ENCODE peak calls at places on chromosome 1, in nine cellular contexts. N, T, D, R, A, W, V, M and C are unnamed samples.

GRCh38 chr1:224238756-224239155 is 55.7 kb downstream of the DEGS1 start:
- DNase-seq in T (no peak), A (no peak), R (no peak), M (no peak), V (no peak), W (peak), D (no peak), N (no peak), C (no peak)

GRCh38 chr1:83065952-83066727 is 932.8 kb downstream of the TTLL7 start:
- DNase-seq in T (no peak), N (no peak), D (no peak), R (no peak), W (no peak), A (no peak), V (peak), M (no peak), C (no peak)

GRCh38 chr1:220385158-220385557 is 112.9 kb upstream of the RAB3GAP2 start:
- DNase-seq in T (no peak), V (no peak), D (no peak), R (no peak), W (no peak), M (no peak), A (no peak), N (no peak), C (no peak)

GRCh38 chr1:98422821-98423220 is 238.7 kb upstream of the SNX7 start:
- DNase-seq in T (no peak), D (no peak), N (no peak), V (peak), A (no peak), M (no peak), R (no peak), W (no peak), C (no peak)

GRCh38 chr1:16226495-16227179 is 10.3 kb downstream of the CPLANE2 start:
- DNase-seq in V (peak), N (peak), R (no peak), T (no peak), W (no peak), M (no peak), A (peak), D (peak), C (no peak)

GRCh38 chr1:115949156-115949555 is 27.2 kb upstream of the SLC22A15 start:
- DNase-seq in A (no peak), M (peak), N (no peak), W (no peak), T (no peak), V (no peak), R (no peak), D (no peak), C (no peak)

GRCh38 chr1:33814166-33814565 is 49.7 kb upstream of the HMGB4 start:
- DNase-seq in R (no peak), N (no peak), W (no peak), M (no peak), D (no peak), T (no peak), V (no peak), A (no peak), C (no peak)

GRCh38 chr1:70043806-70044205 is 161.6 kb downstream of the LRRC40 start:
- DNase-seq in D (no peak), T (no peak), N (no peak), A (no peak), W (no peak), R (no peak), V (peak), M (peak), C (no peak)

GRCh38 chr1:236753964-236754363 is 41.1 kb upstream of the MTR start:
- DNase-seq in T (no peak), A (no peak), V (no peak), M (no peak), D (peak), R (no peak), N (no peak), W (no peak), C (no peak)

GRCh38 chr1:228697209-228698016 is 37.9 kb upstream of the RHOU start:
- DNase-seq in R (peak), W (peak), V (peak), T (peak), N (peak), M (peak), D (peak), A (peak), C (no peak)

GRCh38 chr1:36320767-36321118 is 2.7 kb downstream of the EVA1B start:
- DNase-seq in T (no peak), V (no peak), M (no peak), A (no peak), D (no peak), R (peak), W (no peak), N (no peak), C (no peak)

GRCh38 chr1:37240897-37241296 is 206.6 kb upstream of the GRIK3 start:
- DNase-seq in V (no peak), M (no peak), T (no peak), N (no peak), W (no peak), R (no peak), A (no peak), D (no peak), C (no peak)

GRCh38 chr1:114509596-114510234 is 1.3 kb downstream of the TRIM33 start:
- DNase-seq in M (peak), N (no peak), V (peak), D (no peak), A (no peak), T (no peak), W (no peak), R (no peak), C (no peak)

GRCh38 chr1:215819114-215819513 is 252.0 kb downstream of the KCTD3 start:
- DNase-seq in R (no peak), W (no peak), N (no peak), T (no peak), M (no peak), V (peak), A (no peak), D (no peak), C (no peak)

GRCh38 chr1:235047331-235047871 is 81.2 kb downstream of the TOMM20 start:
- DNase-seq in A (no peak), D (no peak), T (no peak), W (no peak), M (no peak), N (no peak), V (peak), R (no peak), C (no peak)

GRCh38 chr1:27832762-27833161 is 2.2 kb downstream of the PPP1R8 start:
- DNase-seq in T (no peak), V (peak), A (no peak), M (peak), R (no peak), D (no peak), W (no peak), N (no peak), C (no peak)
- TF ChIP-seq CTCF in T (no peak), V (no peak), A (no peak), M (no peak), R (no peak), D (no peak), W (no peak), N (no peak), C (no peak)

GRCh38 chr1:160082487-160082886 is 1.1 kb downstream of the KCNJ9 start:
- DNase-seq in V (no peak), W (no peak), A (no peak), T (no peak), M (no peak), R (no peak), N (no peak), D (no peak), C (no peak)

GRCh38 chr1:160079448-160079847 is 1.9 kb upstream of the KCNJ9 start:
- DNase-seq in T (no peak), W (no peak), R (no peak), M (no peak), A (no peak), V (no peak), D (no peak), N (no peak), C (no peak)

GRCh38 chr1:160078392-160079195 is 2.7 kb upstream of the KCNJ9 start:
- DNase-seq in V (peak), M (peak), N (peak), A (no peak), T (no peak), R (no peak), D (no peak), W (no peak), C (no peak)

GRCh38 chr1:160081261-160081936 is at the start of gene KCNJ9:
- DNase-seq in V (no peak), A (no peak), T (no peak), N (no peak), R (no peak), W (no peak), D (no peak), M (no peak), C (no peak)

DNA sequence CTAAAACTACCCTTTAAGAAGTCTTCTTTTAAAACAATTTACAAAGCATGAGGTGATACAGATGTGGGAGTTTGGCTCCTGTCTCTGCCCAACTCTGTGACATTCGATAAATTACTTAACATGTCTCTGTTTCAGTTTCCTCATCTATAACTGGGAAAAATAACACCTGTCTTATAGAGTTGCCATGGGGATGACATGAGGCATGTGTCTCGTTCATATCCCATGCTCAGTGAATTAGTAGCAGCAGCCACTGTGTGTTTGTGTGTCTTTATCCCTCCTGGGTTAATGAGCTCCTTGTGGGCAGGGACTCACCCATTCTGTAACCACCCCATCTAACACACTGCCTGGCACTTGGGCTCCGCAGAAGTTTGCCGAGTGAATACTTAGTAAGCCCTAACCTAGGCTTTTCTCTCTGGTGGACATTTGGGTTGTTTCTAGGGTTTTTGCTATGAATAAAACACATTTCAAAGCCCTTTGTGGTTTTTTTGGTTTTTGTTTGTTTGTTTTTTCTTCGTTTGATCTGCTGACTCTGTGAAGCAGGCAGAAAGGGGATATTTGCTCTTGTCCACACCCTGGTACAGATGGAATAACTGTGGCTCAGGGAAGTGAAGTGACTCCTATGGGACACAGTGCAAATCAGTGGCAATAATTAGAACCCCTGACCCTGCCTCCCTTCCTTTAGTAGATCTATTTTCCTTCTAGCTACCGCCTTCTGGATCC is 797 bp upstream of the KCNJ9 start:
- DNase-seq in W (no peak), R (no peak), A (no peak), M (no peak), D (no peak), N (no peak), V (no peak), T (no peak), C (no peak)
- TF ChIP-seq CTCF in W (no peak), R (no peak), A (no peak), M (no peak), D (no peak), N (no peak), V (no peak), T (no peak), C (no peak)

GRCh38 chr1:182700351-182700709 is 15.9 kb upstream of the RGS8 start:
- DNase-seq in T (no peak), M (no peak), A (no peak), R (no peak), V (no peak), D (no peak), W (no peak), N (no peak), C (no peak)
- TF ChIP-seq CTCF in T (no peak), M (no peak), A (no peak), R (no peak), V (no peak), D (no peak), W (no peak), N (no peak), C (no peak)

GRCh38 chr1:198923940-198924339 is 285.1 kb downstream of the PTPRC start:
- DNase-seq in W (no peak), A (no peak), M (no peak), R (no peak), D (no peak), N (no peak), V (no peak), T (no peak), C (no peak)
- TF ChIP-seq CTCF in W (no peak), A (no peak), M (no peak), R (no peak), D (no peak), N (no peak), V (no peak), T (no peak), C (no peak)

DNA sequence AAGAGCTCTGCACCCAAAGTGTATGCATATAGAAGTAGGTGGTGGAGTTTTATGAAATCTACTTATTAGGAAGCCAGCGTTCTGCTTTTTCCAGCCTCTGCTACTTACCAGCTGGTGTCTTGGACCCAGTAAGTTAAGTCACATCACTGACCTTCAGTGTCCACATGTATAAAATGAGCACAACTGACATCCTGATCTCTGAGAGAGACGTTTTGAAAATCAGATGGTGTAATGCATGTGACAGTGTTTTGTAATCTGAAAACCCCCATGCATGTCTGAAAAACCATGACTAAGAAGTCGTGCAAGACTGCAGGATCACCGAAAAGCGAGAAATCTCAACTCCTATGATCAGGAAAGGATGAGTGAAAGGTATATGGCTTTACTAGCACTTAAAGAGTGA is 2.0 kb downstream of the CR1 start:
- DNase-seq in D (no peak), A (no peak), W (no peak), M (no peak), R (no peak), T (no peak), N (no peak), V (no peak), C (no peak)
- TF ChIP-seq CTCF in D (no peak), A (no peak), W (no peak), M (no peak), R (no peak), T (no peak), N (no peak), V (no peak), C (no peak)